ENCODE peak calls at places on chromosome 1, in six cellular contexts. H, Z, E, X, N and F are unnamed samples.

GRCh38 chr1:203954788-203955552 is 93.6 kb downstream of the SNRPE start:
- DNase-seq in H (no peak), Z (no peak), E (no peak), X (no peak), N (no peak), F (no peak)

GRCh38 chr1:180976958-180977357 is 45.7 kb downstream of the STX6 start:
- DNase-seq in H (no peak), Z (no peak), E (no peak), X (no peak), N (no peak), F (no peak)

GRCh38 chr1:211697356-211697755 is 21.9 kb upstream of the NEK2 start:
- DNase-seq in H (peak), Z (no peak), E (no peak), X (no peak), N (no peak), F (no peak)

GRCh38 chr1:77370588-77371306 is 88.9 kb downstream of the AK5 start:
- DNase-seq in H (no peak), Z (peak), E (no peak), X (no peak), N (no peak), F (no peak)

GRCh38 chr1:178407662-178408061 is 89.1 kb downstream of the CLEC20A start:
- DNase-seq in H (peak), Z (no peak), E (no peak), X (no peak), N (no peak), F (no peak)

GRCh38 chr1:81548918-81549587 is 251.7 kb upstream of the ADGRL2 start:
- DNase-seq in H (no peak), Z (no peak), E (no peak), X (no peak), N (no peak), F (no peak)

GRCh38 chr1:11893907-11894251 is 32.3 kb downstream of the KIAA2013 start:
- DNase-seq in H (peak), Z (peak), E (no peak), X (peak), N (no peak), F (peak)

GRCh38 chr1:94095112-94095637 is 25.8 kb downstream of the ABCA4 start:
- DNase-seq in H (no peak), Z (no peak), E (peak), X (no peak), N (no peak), F (no peak)

GRCh38 chr1:25031966-25032667 is 102.0 kb upstream of the RUNX3 start:
- DNase-seq in H (peak), Z (no peak), E (no peak), X (peak), N (no peak), F (peak)

GRCh38 chr1:62358974-62359373 is 39.7 kb upstream of the KANK4 start:
- DNase-seq in H (peak), Z (no peak), E (no peak), X (no peak), N (no peak), F (no peak)

GRCh38 chr1:178650950-178651461 is 74.0 kb upstream of the RALGPS2 start:
- DNase-seq in H (no peak), Z (no peak), E (no peak), X (no peak), N (no peak), F (no peak)